ENCODE peak calls at places on chromosomes 7 and 10, in nine cellular contexts. R is AG04450, C is D721Med, Q is GM12865, U is CD14-positive monocyte, V is Calu3, X is RWPE1, T is nephron progenitor cell, F is B cell. O is an unnamed sample.

GRCh38 chr7:55983537-55983936 is 19.2 kb downstream of the NIPSNAP2 start:
- DNase-seq in R (no peak), C (no peak), Q (no peak), U (no peak), V (no peak), X (peak), T (no peak), F (no peak), O (no peak)

GRCh38 chr10:99661370-99661749 is 2.1 kb downstream of the ENTPD7 start:
- DNase-seq in R (peak), C (no peak), Q (no peak), U (no peak), V (no peak), X (peak), T (no peak), F (no peak), O (no peak)

GRCh38 chr7:100489824-100490223 is 6.1 kb downstream of the NYAP1 start:
- DNase-seq in R (peak), C (peak), Q (peak), U (no peak), V (peak), X (peak), T (peak), F (peak), O (peak)

GRCh38 chr10:59384761-59385160 is 22.4 kb upstream of the FAM13C start:
- DNase-seq in R (no peak), C (no peak), Q (no peak), U (no peak), V (no peak), X (no peak), T (no peak), F (no peak), O (no peak)

GRCh38 chr10:29607576-29607975 is 27.2 kb downstream of the SVIL start:
- DNase-seq in R (no peak), C (no peak), Q (no peak), U (no peak), V (no peak), X (no peak), T (no peak), F (no peak), O (no peak)

GRCh38 chr10:112663181-112663879 is 216.3 kb downstream of the VTI1A start:
- DNase-seq in R (no peak), C (no peak), Q (no peak), U (no peak), V (no peak), X (peak), T (no peak), F (no peak), O (no peak)

GRCh38 chr10:133230387-133231195 is 574 bp downstream of the UTF1 start:
- DNase-seq in R (no peak), C (no peak), Q (no peak), U (peak), V (no peak), X (no peak), T (peak), F (peak), O (no peak)

GRCh38 chr7:125061776-125062397 is 132.3 kb upstream of the POT1 start:
- DNase-seq in R (no peak), C (no peak), Q (peak), U (no peak), V (no peak), X (peak), T (no peak), F (no peak), O (peak)

GRCh38 chr10:536371-536925 is 153.0 kb downstream of the DIP2C start:
- DNase-seq in R (no peak), C (no peak), Q (no peak), U (no peak), V (no peak), X (no peak), T (no peak), F (no peak), O (no peak)

GRCh38 chr10:90181251-90181691 is 479.9 kb downstream of the KIF20B start:
- DNase-seq in R (no peak), C (no peak), Q (no peak), U (no peak), V (no peak), X (no peak), T (no peak), F (no peak), O (no peak)

GRCh38 chr7:158526531-158526930 is 61.1 kb downstream of the PTPRN2 start:
- DNase-seq in R (no peak), C (no peak), Q (no peak), U (no peak), V (no peak), X (no peak), T (no peak), F (no peak), O (no peak)

GRCh38 chr7:157339777-157340677 is 3.2 kb downstream of the DNAJB6 start:
- DNase-seq in R (no peak), C (peak), Q (peak), U (peak), V (peak), X (peak), T (peak), F (peak), O (peak)

DNA sequence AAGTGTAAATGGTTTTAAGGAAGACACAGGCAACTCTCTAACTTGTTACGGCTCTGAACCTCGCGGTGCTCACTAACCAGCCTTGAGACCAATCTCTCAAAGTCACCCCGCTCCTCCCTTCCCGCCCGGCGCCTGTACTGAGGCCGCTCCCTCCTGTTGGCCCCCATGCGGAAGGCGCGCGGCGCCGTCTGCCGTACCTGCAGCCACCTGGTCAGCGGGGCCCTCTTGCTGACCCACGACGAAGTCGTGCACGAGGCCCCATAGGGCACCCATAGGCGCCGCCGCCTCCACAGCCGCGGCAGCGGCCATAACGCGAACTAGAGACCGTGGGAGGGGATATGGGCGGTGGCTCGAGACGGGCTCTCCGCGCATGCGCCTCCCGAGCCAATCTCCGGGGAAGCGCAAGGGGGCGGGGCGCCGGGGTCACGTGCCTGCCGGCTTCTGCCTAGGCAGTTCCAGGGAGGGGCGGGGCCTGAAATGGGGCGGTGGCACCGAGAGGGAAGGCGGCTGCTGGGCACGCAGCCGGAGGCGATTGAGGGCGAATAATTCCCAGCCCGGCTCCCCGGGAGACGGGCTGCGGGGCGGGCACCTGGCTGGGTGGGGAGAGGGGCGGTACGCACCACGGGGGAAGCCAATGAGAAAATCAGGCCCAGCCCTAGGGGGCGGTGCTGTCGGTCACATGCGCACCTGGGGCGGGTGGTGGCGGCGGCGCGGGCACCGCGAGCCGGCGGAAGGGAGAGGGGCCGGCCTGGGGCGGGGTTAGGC is at the start of gene MMS19:
- DNase-seq in R (peak), C (peak), Q (peak), U (peak), V (peak), X (peak), T (peak), F (peak), O (peak)
- TF ChIP-seq CTCF in R (no peak), C (no peak), Q (no peak), U (no peak), V (no peak), X (no peak), T (no peak), F (no peak), O (no peak)

DNA sequence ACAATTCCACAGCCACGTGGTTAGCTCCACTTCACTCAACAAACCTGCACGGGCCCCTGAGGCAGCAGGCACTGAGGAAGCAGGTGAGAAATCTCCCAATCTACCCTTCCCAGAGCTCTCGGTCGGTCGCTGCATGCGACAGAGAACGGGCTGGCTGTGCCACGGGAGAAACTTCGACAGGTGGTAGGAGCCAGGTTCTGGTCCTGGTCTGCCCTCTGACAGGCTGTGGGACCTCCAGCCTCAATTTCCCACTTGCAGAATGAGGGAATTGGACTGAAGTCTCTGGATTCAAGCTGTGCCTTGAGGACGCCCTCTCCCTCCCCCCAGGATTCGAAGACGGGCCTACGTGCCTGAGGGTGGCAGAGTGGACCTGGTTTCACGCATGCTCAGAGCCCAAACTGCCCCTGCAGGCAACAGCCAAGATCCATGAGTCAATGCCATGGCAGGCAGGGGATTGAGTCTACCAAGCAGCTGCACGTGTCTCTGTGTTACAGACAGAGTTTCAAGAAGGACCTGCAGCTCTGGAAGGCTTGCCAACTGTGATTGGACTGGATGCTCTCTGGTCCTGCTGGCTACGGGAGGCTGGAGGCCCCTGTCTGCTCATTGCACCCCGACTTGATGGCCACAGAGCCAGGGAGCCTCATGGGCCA is 215.0 kb downstream of the USP6NL start:
- DNase-seq in R (no peak), C (no peak), Q (no peak), U (no peak), V (no peak), X (no peak), T (no peak), F (no peak), O (no peak)
- TF ChIP-seq CTCF in R (no peak), C (no peak), Q (no peak), U (no peak), V (no peak), X (no peak), T (no peak), F (no peak), O (no peak)

DNA sequence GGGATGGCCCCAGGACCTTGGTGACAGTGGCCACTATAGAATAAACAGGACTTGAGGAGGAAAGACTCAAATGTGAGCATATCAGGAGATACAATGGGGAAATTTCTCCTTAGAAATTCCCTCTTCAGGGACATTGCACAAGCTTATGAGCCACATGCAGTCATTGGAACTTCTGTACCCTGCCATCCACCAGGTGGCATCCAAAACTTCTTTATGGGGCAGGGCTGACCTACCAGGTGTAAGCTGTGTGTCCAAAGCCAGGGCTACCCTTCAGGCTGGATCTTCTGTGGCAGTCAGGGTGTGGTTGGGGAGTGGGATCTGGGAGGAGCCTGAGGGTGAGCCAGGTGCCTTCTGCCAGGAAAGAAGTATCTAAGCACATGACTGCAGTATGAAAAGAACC is 36.6 kb upstream of the LRRC18 start:
- DNase-seq in R (no peak), C (no peak), Q (peak), U (peak), V (peak), X (peak), T (no peak), F (no peak), O (no peak)
- TF ChIP-seq CTCF in R (peak), C (no peak), Q (no peak), U (no peak), V (no peak), X (no peak), T (no peak), F (no peak), O (no peak)

GRCh38 chr7:76330673-76331072 is 28.1 kb downstream of the YWHAG start:
- DNase-seq in R (no peak), C (no peak), Q (no peak), U (no peak), V (no peak), X (no peak), T (no peak), F (no peak), O (no peak)
- TF ChIP-seq CTCF in R (no peak), C (no peak), Q (no peak), U (no peak), V (no peak), X (no peak), T (no peak), F (no peak), O (no peak)

GRCh38 chr10:128280271-128280670 is 154.0 kb upstream of the MKI67 start:
- DNase-seq in R (no peak), C (no peak), Q (no peak), U (no peak), V (no peak), X (no peak), T (no peak), F (no peak), O (no peak)
- TF ChIP-seq CTCF in R (no peak), C (no peak), Q (no peak), U (no peak), V (no peak), X (no peak), T (no peak), F (no peak), O (no peak)

GRCh38 chr10:103636996-103637395 is 143.5 kb downstream of the NEURL1 start:
- DNase-seq in R (no peak), C (no peak), Q (no peak), U (no peak), V (no peak), X (no peak), T (no peak), F (no peak), O (no peak)

GRCh38 chr10:103638948-103639347 is 145.4 kb downstream of the NEURL1 start:
- DNase-seq in R (no peak), C (no peak), Q (no peak), U (no peak), V (no peak), X (no peak), T (no peak), F (no peak), O (no peak)

GRCh38 chr10:103635580-103635979 is 142.1 kb downstream of the NEURL1 start:
- DNase-seq in R (no peak), C (no peak), Q (no peak), U (no peak), V (no peak), X (no peak), T (no peak), F (no peak), O (no peak)

GRCh38 chr10:103636492-103636891 is 143.0 kb downstream of the NEURL1 start:
- DNase-seq in R (no peak), C (no peak), Q (no peak), U (no peak), V (no peak), X (no peak), T (no peak), F (no peak), O (no peak)

GRCh38 chr10:103637855-103638561 is 144.5 kb downstream of the NEURL1 start:
- DNase-seq in R (peak), C (no peak), Q (no peak), U (no peak), V (no peak), X (no peak), T (no peak), F (no peak), O (no peak)
- TF ChIP-seq CTCF in R (no peak), C (no peak), Q (no peak), U (no peak), V (no peak), X (no peak), T (no peak), F (no peak), O (no peak)